ENCODE peak calls at places on chromosome 20, in four cellular contexts. D is AG08396, L is NCI-H1105, U is substantia nigra. B is an unnamed sample.

GRCh38 chr20:2663364-2663886 is 591 bp downstream of the IDH3B start:
- DNase-seq in D (no peak), L (no peak), U (no peak), B (no peak)

GRCh38 chr20:62925420-62926228 is 681 bp downstream of the DIDO1 start:
- DNase-seq in D (peak), L (no peak), U (no peak), B (peak)

GRCh38 chr20:17562804-17563305 is 7.0 kb upstream of the DSTN start:
- DNase-seq in D (peak), L (no peak), U (no peak), B (no peak)

GRCh38 chr20:44770480-44771171 is 25.0 kb downstream of the KCNK15 start:
- DNase-seq in D (no peak), L (no peak), U (no peak), B (no peak)

GRCh38 chr20:10573273-10573950 is 100.4 kb downstream of the JAG1 start:
- DNase-seq in D (no peak), L (no peak), U (no peak), B (no peak)

GRCh38 chr20:47412073-47412472 is 55.6 kb upstream of the ZMYND8 start:
- DNase-seq in D (no peak), L (no peak), U (no peak), B (no peak)

GRCh38 chr20:40683221-40683893 is 5.7 kb downstream of the MAFB start:
- DNase-seq in D (no peak), L (no peak), U (no peak), B (peak)

GRCh38 chr20:24027229-24027628 is 38.6 kb upstream of the GGTLC1 start:
- DNase-seq in D (no peak), L (no peak), U (no peak), B (no peak)

GRCh38 chr20:25040438-25040831 is 17.5 kb downstream of the ACSS1 start:
- DNase-seq in D (peak), L (no peak), U (no peak), B (peak)

GRCh38 chr20:57250607-57251343 is 15.7 kb downstream of the BMP7 start:
- DNase-seq in D (no peak), L (no peak), U (no peak), B (no peak)

GRCh38 chr20:39164642-39165041 is 202.5 kb downstream of the DHX35 start:
- DNase-seq in D (no peak), L (no peak), U (no peak), B (no peak)

GRCh38 chr20:52959125-52959524 is 13.0 kb upstream of the TSHZ2 start:
- DNase-seq in D (no peak), L (peak), U (no peak), B (peak)

GRCh38 chr20:50916934-50917333 is 14.3 kb downstream of the ADNP start:
- DNase-seq in D (no peak), L (no peak), U (no peak), B (no peak)

GRCh38 chr20:45100563-45101245 is at the start of gene KCNS1:
- DNase-seq in D (peak), L (no peak), U (no peak), B (peak)

GRCh38 chr20:46260480-46260879 is 47.8 kb downstream of the CDH22 start:
- DNase-seq in D (no peak), L (no peak), U (no peak), B (no peak)

GRCh38 chr20:37520417-37520751 is 666 bp upstream of the NNAT start:
- DNase-seq in D (no peak), L (no peak), U (no peak), B (no peak)